ENCODE peak calls at places on chromosomes 7 and 10, in seven cellular contexts. T is IMR-90, P is mesenchymal stem cell, J is neuronal stem cell, O is H9, I is H1, Y is trophoblast cell. B is an unnamed sample.

GRCh38 chr10:48215148-48215982 is 59.1 kb downstream of the FRMPD2 start:
- DNase-seq in T (peak), P (peak), J (peak), O (peak), I (peak), Y (peak), B (peak)

GRCh38 chr7:7738622-7739021 is 20.2 kb upstream of the RPA3 start:
- DNase-seq in T (no peak), P (no peak), J (no peak), O (no peak), I (no peak), Y (no peak), B (no peak)

GRCh38 chr10:93874309-93875031 is 19.3 kb upstream of the SLC35G1 start:
- DNase-seq in T (no peak), P (peak), J (no peak), O (no peak), I (no peak), Y (no peak), B (no peak)

GRCh38 chr7:46786995-46787394 is 794.9 kb downstream of the TNS3 start:
- DNase-seq in T (no peak), P (no peak), J (no peak), O (no peak), I (no peak), Y (no peak), B (peak)

GRCh38 chr10:77320852-77321496 is 316.6 kb downstream of the KCNMA1 start:
- DNase-seq in T (peak), P (peak), J (no peak), O (no peak), I (no peak), Y (no peak), B (no peak)

GRCh38 chr7:130912910-130913720 is 179.1 kb upstream of the KLF14 start:
- DNase-seq in T (peak), P (peak), J (no peak), O (no peak), I (no peak), Y (peak), B (peak)

GRCh38 chr7:1679326-1679965 is 9.4 kb downstream of the ELFN1 start:
- DNase-seq in T (no peak), P (no peak), J (no peak), O (no peak), I (no peak), Y (no peak), B (no peak)

GRCh38 chr7:8176370-8177081 is 85.4 kb downstream of the ICA1 start:
- DNase-seq in T (no peak), P (no peak), J (no peak), O (no peak), I (no peak), Y (no peak), B (no peak)

GRCh38 chr7:142365410-142365842 is 107.6 kb upstream of the PRSS58 start:
- DNase-seq in T (no peak), P (no peak), J (no peak), O (peak), I (peak), Y (no peak), B (peak)

GRCh38 chr7:155644971-155645509 is 579 bp downstream of the RBM33 start:
- DNase-seq in T (no peak), P (peak), J (peak), O (peak), I (no peak), Y (no peak), B (peak)

GRCh38 chr10:80462986-80463741 is 9.1 kb downstream of the TSPAN14 start:
- DNase-seq in T (peak), P (peak), J (no peak), O (no peak), I (no peak), Y (no peak), B (no peak)

GRCh38 chr10:24209421-24209770 is 458 bp downstream of the KIAA1217 start:
- DNase-seq in T (peak), P (peak), J (no peak), O (no peak), I (no peak), Y (peak), B (peak)

GRCh38 chr10:98202378-98202777 is 65.6 kb downstream of the LOXL4 start:
- DNase-seq in T (no peak), P (no peak), J (no peak), O (no peak), I (no peak), Y (no peak), B (no peak)

GRCh38 chr7:64775289-64775688 is 18.9 kb upstream of the ZNF138 start:
- DNase-seq in T (peak), P (no peak), J (no peak), O (no peak), I (no peak), Y (no peak), B (no peak)

GRCh38 chr10:71006497-71006896 is 118.1 kb upstream of the PCBD1 start:
- DNase-seq in T (no peak), P (no peak), J (peak), O (no peak), I (no peak), Y (no peak), B (peak)

GRCh38 chr10:100725041-100725440 is 20.3 kb upstream of the PAX2 start:
- DNase-seq in T (peak), P (no peak), J (no peak), O (no peak), I (no peak), Y (no peak), B (peak)

GRCh38 chr10:11886851-11887250 is 63.7 kb downstream of the PROSER2 start:
- DNase-seq in T (no peak), P (no peak), J (no peak), O (no peak), I (no peak), Y (no peak), B (no peak)

GRCh38 chr10:2978111-2978510 is 89.2 kb upstream of the PFKP start:
- DNase-seq in T (peak), P (peak), J (peak), O (no peak), I (no peak), Y (no peak), B (peak)

GRCh38 chr10:111545806-111546205 is 469.0 kb downstream of the ADRA2A start:
- DNase-seq in T (no peak), P (no peak), J (no peak), O (no peak), I (no peak), Y (no peak), B (no peak)

GRCh38 chr10:111551001-111551400 is 474.2 kb downstream of the ADRA2A start:
- DNase-seq in T (no peak), P (peak), J (no peak), O (no peak), I (no peak), Y (no peak), B (no peak)

GRCh38 chr10:111546216-111546615 is 469.4 kb downstream of the ADRA2A start:
- DNase-seq in T (no peak), P (no peak), J (no peak), O (no peak), I (no peak), Y (no peak), B (no peak)
- H3K4ac ChIP-seq in T (no peak), P (no peak), J (no peak), O (no peak), I (no peak), Y (no peak), B (no peak)

DNA sequence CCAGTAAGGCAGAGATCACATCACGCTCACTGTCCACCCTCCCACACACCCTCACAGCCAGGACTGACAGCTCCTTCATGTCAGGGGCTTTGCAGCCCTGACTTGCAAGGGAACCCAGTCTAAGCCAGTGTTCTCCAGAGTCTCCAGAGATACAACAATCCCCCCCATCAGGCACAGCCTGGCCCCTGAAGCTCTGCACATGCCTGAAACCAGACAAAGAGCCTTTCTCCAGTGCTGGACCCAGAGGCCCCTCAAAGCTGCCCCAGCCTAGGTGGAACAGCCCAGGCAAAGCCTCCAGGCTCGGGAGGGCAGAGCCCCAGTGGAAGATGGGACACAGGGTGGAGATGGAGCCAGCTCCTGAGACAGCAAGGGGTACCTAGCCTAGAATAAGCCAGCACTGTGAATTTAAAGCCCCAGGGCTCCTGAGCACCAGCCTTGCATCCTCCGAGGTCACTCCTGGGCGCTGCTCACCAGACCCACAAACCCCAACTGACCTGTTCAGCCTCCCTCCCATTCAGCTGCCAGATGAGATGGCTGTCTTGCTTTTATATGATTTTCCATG is 50.2 kb downstream of the GRID1 start:
- DNase-seq in T (no peak), P (no peak), J (no peak), O (peak), I (no peak), Y (no peak), B (no peak)
- H3K4ac ChIP-seq in T (no peak), P (no peak), J (no peak), O (no peak), I (no peak), Y (no peak), B (no peak)

GRCh38 chr7:10257438-10257837 is 716.2 kb upstream of the PHF14 start:
- DNase-seq in T (no peak), P (no peak), J (no peak), O (no peak), I (no peak), Y (no peak), B (no peak)
- H3K4ac ChIP-seq in T (no peak), P (no peak), J (no peak), O (no peak), I (no peak), Y (no peak), B (no peak)

GRCh38 chr10:73225518-73225917 is 21.5 kb downstream of the DNAJC9 start:
- DNase-seq in T (peak), P (no peak), J (no peak), O (no peak), I (no peak), Y (no peak), B (no peak)
- H3K4ac ChIP-seq in T (no peak), P (no peak), J (no peak), O (no peak), I (no peak), Y (no peak), B (no peak)

GRCh38 chr7:80521809-80522208 is 9.9 kb upstream of the GNAT3 start:
- DNase-seq in T (no peak), P (no peak), J (no peak), O (no peak), I (no peak), Y (no peak), B (no peak)
- H3K4ac ChIP-seq in T (no peak), P (no peak), J (no peak), O (no peak), I (no peak), Y (no peak), B (no peak)

DNA sequence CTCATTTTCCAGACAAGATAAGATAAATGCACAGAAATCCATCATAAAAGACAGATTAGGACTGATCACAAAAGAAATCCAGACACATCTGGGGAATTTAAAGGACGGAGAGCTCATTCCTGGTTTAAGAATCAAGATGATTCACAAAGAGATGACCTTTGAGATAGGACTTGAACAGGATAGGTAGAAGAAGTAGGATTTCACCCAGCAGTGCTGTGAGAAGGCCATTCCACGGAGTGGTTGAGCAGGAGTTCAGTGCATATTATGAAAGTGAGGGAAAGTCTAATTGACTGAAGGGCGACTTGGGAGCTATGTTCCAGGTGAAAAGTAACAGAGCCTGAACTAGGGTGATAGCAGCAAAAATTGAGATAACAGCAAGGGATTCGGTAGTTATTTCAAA is 73.7 kb downstream of the GAD2 start:
- DNase-seq in T (no peak), P (no peak), J (no peak), O (no peak), I (no peak), Y (peak), B (no peak)
- H3K4ac ChIP-seq in T (no peak), P (no peak), J (no peak), O (no peak), I (no peak), Y (no peak), B (no peak)

DNA sequence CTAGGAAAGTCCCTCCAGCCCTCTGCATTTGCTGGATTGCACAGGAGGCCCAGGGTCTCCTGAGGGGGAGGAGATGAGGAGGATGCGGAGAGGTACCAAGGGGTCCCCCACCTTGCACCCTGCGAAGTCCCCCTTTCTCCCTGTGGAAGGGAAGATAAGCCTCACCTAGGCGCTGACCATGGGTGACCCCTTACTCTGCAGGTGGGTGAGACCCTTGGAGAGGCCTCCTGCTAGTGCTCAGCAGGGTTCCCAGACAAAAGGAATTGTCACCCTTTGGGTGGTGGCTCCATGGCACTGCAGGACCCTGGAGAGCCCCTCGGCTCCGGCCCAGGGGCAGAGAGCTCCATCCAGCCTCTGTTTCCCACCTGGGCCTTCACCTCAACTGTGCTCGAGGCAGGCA is 107.0 kb upstream of the RET start:
- DNase-seq in T (no peak), P (no peak), J (no peak), O (no peak), I (no peak), Y (no peak), B (no peak)
- H3K4ac ChIP-seq in T (no peak), P (no peak), J (no peak), O (no peak), I (no peak), Y (no peak), B (no peak)